ENCODE peak calls at places on chromosomes 11 and 22, in five cellular contexts. S is left ventricle myocardium inferior, X is trophoblast cell, V is ovary, I is fibroblast of lung. P is an unnamed sample. For H3K4me1 and H3K27me3, the result is how much of the 10 kb centered on the place peaks cover.

GRCh38 chr11:75170463-75171201 is 19.7 kb downstream of the SLCO2B1 start:
- DNase-seq in I (no peak), S (no peak), X (no peak), V (no peak), P (no peak)

GRCh38 chr11:132365650-132366049 is 995.2 kb downstream of the NTM start:
- DNase-seq in X (no peak), V (no peak), I (no peak), S (no peak), P (no peak)

GRCh38 chr11:9357041-9357440 is 27.4 kb upstream of the IPO7 start:
- DNase-seq in S (no peak), V (no peak), I (no peak), X (peak), P (no peak)

GRCh38 chr22:33579448-33580093 is 340.7 kb downstream of the LARGE1 start:
- DNase-seq in V (no peak), I (peak), X (peak), S (peak), P (peak)

GRCh38 chr11:63592975-63593395 is 21.2 kb downstream of the PLAAT3 start:
- DNase-seq in V (no peak), S (no peak), X (peak), I (peak), P (no peak)

GRCh38 chr11:36002196-36002595 is 58.3 kb downstream of the LDLRAD3 start:
- DNase-seq in S (no peak), I (no peak), X (no peak), V (no peak), P (no peak)

GRCh38 chr22:31155425-31155824 is 4.6 kb upstream of the RNF185 start:
- DNase-seq in I (peak), X (peak), S (no peak), V (no peak), P (no peak)

GRCh38 chr11:121129362-121130340 is 28.6 kb downstream of the TECTA start:
- DNase-seq in V (no peak), S (no peak), I (no peak), X (peak), P (peak)

GRCh38 chr22:42073568-42074152 is 388 bp upstream of the PHETA2 start:
- DNase-seq in V (no peak), X (no peak), S (no peak), I (no peak), P (no peak)

GRCh38 chr11:73982595-73982989 is at the start of gene UCP2:
- DNase-seq in X (peak), I (peak), V (peak), S (peak), P (peak)

GRCh38 chr11:26551186-26551801 is 20.8 kb downstream of the MUC15 start:
- DNase-seq in I (peak), V (no peak), S (no peak), X (peak), P (no peak)

GRCh38 chr11:41784513-41785335 is 325.3 kb upstream of the LRRC4C start:
- DNase-seq in X (no peak), V (no peak), S (no peak), I (no peak), P (no peak)

GRCh38 chr11:72471005-72471898 is 36.9 kb upstream of the CLPB start:
- DNase-seq in S (peak), V (peak), I (peak), X (peak), P (peak)

GRCh38 chr11:14619580-14619979 is 24.0 kb upstream of the PDE3B start:
- DNase-seq in X (peak), V (no peak), S (no peak), I (peak), P (no peak)

GRCh38 chr11:68448604-68449011 is 11.9 kb upstream of the PPP6R3 start:
- DNase-seq in X (no peak), S (no peak), V (no peak), I (no peak), P (no peak)

GRCh38 chr11:75700940-75701339 is 16.7 kb upstream of the MOGAT2 start:
- DNase-seq in V (no peak), S (no peak), X (no peak), I (no peak), P (no peak)

GRCh38 chr11:73402834-73403185 is 26.6 kb downstream of the RELT start:
- DNase-seq in S (no peak), V (no peak), X (peak), I (no peak), P (no peak)

GRCh38 chr11:112525844-112526590 is 265.4 kb upstream of the PLET1 start:
- DNase-seq in I (no peak), S (no peak), X (no peak), V (no peak), P (no peak)

GRCh38 chr11:95444309-95445202 is 213.6 kb upstream of the SESN3 start:
- DNase-seq in X (no peak), I (no peak), V (no peak), S (no peak), P (peak)

GRCh38 chr11:20154381-20154780 is 5.9 kb downstream of the DBX1 start:
- DNase-seq in X (peak), V (no peak), S (no peak), I (no peak), P (no peak)

GRCh38 chr11:91730620-91731019 is 494.0 kb upstream of the FAT3 start:
- DNase-seq in X (no peak), V (no peak), S (no peak), I (no peak), P (no peak)

DNA sequence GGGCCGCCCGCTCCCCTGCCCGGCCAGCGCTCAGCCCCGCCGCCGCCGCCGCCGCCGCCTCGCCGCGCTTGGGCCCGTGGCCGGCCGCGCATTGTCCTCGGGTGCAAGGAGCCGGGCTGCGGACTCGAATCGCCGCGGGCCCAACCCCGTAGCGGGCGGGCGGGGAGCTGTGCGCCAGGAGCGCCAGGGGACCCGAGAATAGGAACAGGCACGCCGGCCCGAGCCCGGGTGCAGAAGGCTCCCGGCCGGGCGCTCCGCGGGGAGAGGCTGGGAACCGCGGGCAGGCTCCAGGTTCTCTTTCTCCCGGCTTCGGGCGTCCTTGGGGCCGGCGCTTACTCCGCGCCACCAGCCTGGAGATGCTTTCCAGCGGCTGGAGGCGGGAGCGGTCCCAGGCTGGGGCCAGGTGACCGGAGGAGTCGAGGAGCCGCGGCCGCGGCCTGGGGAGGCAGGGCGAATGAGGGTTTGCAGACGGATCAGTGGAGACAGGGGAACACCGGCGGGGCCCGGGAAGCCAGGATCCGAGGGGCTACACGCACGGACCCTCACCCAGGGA is 636 bp downstream of the PKNOX2 start:
- DNase-seq in I (peak), S (peak), X (peak), V (peak), P (peak)
- H3K4me3 ChIP-seq in I (peak), S (peak), X (peak), V (peak), P (peak)

GRCh38 chr11:48172818-48173609 is 43.6 kb upstream of the OR4B1 start:
- DNase-seq in S (peak), X (peak), V (peak), I (peak), P (peak)
- H3K4me1 ChIP-seq in S (half or more), X (under half), V (under half), I (under half), P (under half)

GRCh38 chr22:49517721-49518120 is 310.0 kb downstream of the BRD1 start:
- DNase-seq in X (no peak), I (no peak), V (no peak), S (no peak), P (no peak)

GRCh38 chr22:49518436-49518970 is 309.2 kb downstream of the BRD1 start:
- DNase-seq in I (no peak), X (no peak), V (no peak), S (no peak), P (no peak)

GRCh38 chr22:49515486-49515885 is 312.2 kb downstream of the BRD1 start:
- DNase-seq in S (no peak), I (no peak), V (no peak), X (peak), P (no peak)

GRCh38 chr22:49519117-49519737 is 308.4 kb downstream of the BRD1 start:
- DNase-seq in S (no peak), V (no peak), I (no peak), X (no peak), P (no peak)

DNA sequence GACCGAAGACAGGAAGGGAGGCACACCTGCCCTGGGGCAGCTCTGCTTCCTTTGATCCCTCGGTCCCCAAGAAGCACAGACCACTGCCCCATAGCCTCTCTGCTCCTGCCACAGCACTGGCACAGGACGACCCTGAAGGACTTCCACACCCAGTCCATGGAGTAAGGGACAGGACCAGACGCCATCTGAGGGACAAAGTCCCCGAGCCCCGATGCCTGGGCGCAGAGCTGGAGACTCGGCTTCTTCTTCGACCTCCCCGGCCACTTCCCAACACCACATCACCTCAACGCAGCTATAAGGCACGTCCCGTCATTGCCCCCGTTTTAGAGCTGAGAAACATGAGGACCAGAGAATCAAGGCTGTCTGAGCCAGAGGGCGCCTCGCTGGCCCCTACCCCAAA is 310.5 kb downstream of the BRD1 start:
- DNase-seq in S (no peak), I (no peak), V (no peak), X (no peak), P (no peak)
- H3K27me3 ChIP-seq in S (under half), I (under half), V (under half), X (under half), P (under half)

GRCh38 chr11:32081129-32081641 is 9.7 kb upstream of the RCN1 start:
- DNase-seq in V (no peak), S (peak), I (peak), X (no peak), P (peak)
- H3K4me3 ChIP-seq in V (no peak), S (no peak), I (no peak), X (no peak), P (no peak)

GRCh38 chr22:25396615-25397200 is 167.8 kb upstream of the GRK3 start:
- DNase-seq in I (no peak), V (no peak), S (no peak), X (no peak), P (no peak)
- H3K4me1 ChIP-seq in I (under half), V (under half), S (under half), X (under half), P (under half)

GRCh38 chr11:553083-553948 is 7.2 kb downstream of the LMNTD2 start:
- DNase-seq in S (no peak), X (no peak), V (no peak), I (no peak), P (no peak)
- H3K27me3 ChIP-seq in S (half or more), X (under half), V (under half), I (under half), P (under half)

GRCh38 chr22:35940166-35940565 is 88.5 kb downstream of the RBFOX2 start:
- DNase-seq in V (no peak), S (no peak), X (no peak), I (no peak), P (no peak)

GRCh38 chr22:35938226-35938625 is 90.4 kb downstream of the RBFOX2 start:
- DNase-seq in I (no peak), V (no peak), S (no peak), X (no peak), P (no peak)
- H3K4me3 ChIP-seq in I (no peak), V (no peak), S (no peak), X (no peak), P (no peak)

GRCh38 chr11:125348704-125349635 is 147.1 kb downstream of the FEZ1 start:
- DNase-seq in S (peak), V (peak), X (peak), I (peak), P (peak)

GRCh38 chr11:125346565-125347260 is 149.4 kb downstream of the FEZ1 start:
- DNase-seq in V (no peak), X (no peak), I (no peak), S (no peak), P (no peak)

GRCh38 chr11:125348141-125348651 is 147.9 kb downstream of the FEZ1 start:
- DNase-seq in X (no peak), S (no peak), V (no peak), I (no peak), P (no peak)

GRCh38 chr11:125345706-125346561 is 150.1 kb downstream of the FEZ1 start:
- DNase-seq in S (peak), I (peak), X (peak), V (peak), P (peak)

DNA sequence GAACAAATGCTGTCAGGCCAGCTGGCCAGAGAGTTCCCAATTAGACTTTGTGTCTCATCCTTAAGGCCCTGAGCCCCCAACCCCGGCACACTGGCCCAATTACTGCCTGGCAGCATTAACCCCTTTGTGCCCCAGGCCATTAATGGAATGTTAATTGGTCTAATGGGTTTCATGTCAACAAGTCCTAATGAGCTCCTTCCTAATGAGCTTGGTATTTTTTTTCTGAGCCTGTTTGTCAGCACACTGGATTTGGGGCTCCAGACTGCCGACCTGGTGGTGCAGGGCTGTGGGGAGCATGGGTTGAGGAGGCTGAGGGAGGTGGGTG is 148.8 kb downstream of the FEZ1 start:
- DNase-seq in X (no peak), I (no peak), S (no peak), V (no peak), P (no peak)
- H3K4me1 ChIP-seq in X (under half), I (under half), S (under half), V (under half), P (under half)

DNA sequence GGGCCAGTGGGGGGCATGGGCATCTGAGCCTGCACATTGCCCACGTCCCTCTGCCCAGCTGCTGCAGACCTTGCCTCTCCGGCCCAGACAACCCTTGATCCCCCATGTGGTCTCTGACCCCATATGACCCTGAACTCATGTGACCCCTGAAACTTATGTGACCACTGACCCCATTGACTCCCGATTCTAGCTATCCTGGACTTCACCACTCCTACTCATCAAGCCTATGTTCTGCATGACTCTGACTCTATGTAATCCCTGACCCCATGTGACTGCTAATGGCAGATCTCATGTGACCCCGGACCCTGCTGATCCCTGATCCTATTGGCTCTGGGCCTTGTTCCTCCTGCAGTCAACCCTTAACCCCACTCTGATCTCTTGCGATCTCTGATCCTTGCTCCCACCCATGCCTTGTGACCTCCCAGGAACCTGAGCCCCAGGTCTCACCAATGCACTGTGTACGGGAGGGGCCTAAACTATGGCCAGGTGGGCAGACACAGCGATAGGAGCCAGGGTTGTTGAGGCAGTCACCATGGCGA is 5.7 kb downstream of the LTBP3 start:
- DNase-seq in S (no peak), V (no peak), I (no peak), X (no peak), P (no peak)
- H3K27me3 ChIP-seq in S (under half), V (under half), I (under half), X (under half), P (under half)

P was measured in right cardiac atrium.